ENCODE peak calls at places on chromosomes 5 and 9, in nine cellular contexts. One of them, this sample, is unnamed.

GRCh38 chr9:74557577-74557976 is 60.4 kb downstream of the RORB start:
- DNase-seq in HepG2: no peak
- DNase-seq in uterus: no peak
- DNase-seq in germinal center: no peak
- DNase-seq in T-helper 9 cell: no peak
- DNase-seq in EL: no peak
- DNase-seq in activated CD4-positive, alpha-beta T cell treated with anti-CD3 and anti-CD28 coated beads, Interleukin-2, amount 10 ng/mL, durations not matched to agents 7 days and 5 days: no peak
- DNase-seq in activated naive CD8-positive, alpha-beta T cell treated with anti-CD3 and anti-CD28 coated beads, Interleukin-2, amount 10 ng/mL, durations not matched to agents 7 days and 5 days: no peak
- DNase-seq in GM18507: no peak
- DNase-seq in this sample: no peak

GRCh38 chr5:80182802-80183645 is 72.8 kb downstream of the SERINC5 start:
- DNase-seq in HepG2: no peak
- DNase-seq in uterus: no peak
- DNase-seq in germinal center: no peak
- DNase-seq in T-helper 9 cell: no peak
- DNase-seq in EL: no peak
- DNase-seq in activated CD4-positive, alpha-beta T cell treated with anti-CD3 and anti-CD28 coated beads, Interleukin-2, amount 10 ng/mL, durations not matched to agents 7 days and 5 days: no peak
- DNase-seq in activated naive CD8-positive, alpha-beta T cell treated with anti-CD3 and anti-CD28 coated beads, Interleukin-2, amount 10 ng/mL, durations not matched to agents 7 days and 5 days: peak; percentile 42
- DNase-seq in GM18507: no peak
- DNase-seq in this sample: no peak

GRCh38 chr5:150582281-150582791 is 58.1 kb upstream of the SYNPO start:
- DNase-seq in HepG2: peak; percentile 62
- DNase-seq in uterus: peak; percentile 66
- DNase-seq in germinal center: no peak
- DNase-seq in T-helper 9 cell: no peak
- DNase-seq in EL: no peak
- DNase-seq in activated CD4-positive, alpha-beta T cell treated with anti-CD3 and anti-CD28 coated beads, Interleukin-2, amount 10 ng/mL, durations not matched to agents 7 days and 5 days: no peak
- DNase-seq in activated naive CD8-positive, alpha-beta T cell treated with anti-CD3 and anti-CD28 coated beads, Interleukin-2, amount 10 ng/mL, durations not matched to agents 7 days and 5 days: no peak
- DNase-seq in GM18507: no peak
- DNase-seq in this sample: no peak

GRCh38 chr5:130337179-130337888 is 433.1 kb downstream of the CHSY3 start:
- DNase-seq in HepG2: no peak
- DNase-seq in uterus: no peak
- DNase-seq in germinal center: no peak
- DNase-seq in T-helper 9 cell: no peak
- DNase-seq in EL: peak; percentile 56
- DNase-seq in activated CD4-positive, alpha-beta T cell treated with anti-CD3 and anti-CD28 coated beads, Interleukin-2, amount 10 ng/mL, durations not matched to agents 7 days and 5 days: no peak
- DNase-seq in activated naive CD8-positive, alpha-beta T cell treated with anti-CD3 and anti-CD28 coated beads, Interleukin-2, amount 10 ng/mL, durations not matched to agents 7 days and 5 days: no peak
- DNase-seq in GM18507: no peak
- DNase-seq in this sample: no peak

GRCh38 chr5:68007446-68007845 is 208.1 kb upstream of the PIK3R1 start:
- DNase-seq in HepG2: peak; percentile 2
- DNase-seq in uterus: peak; percentile 74
- DNase-seq in germinal center: no peak
- DNase-seq in T-helper 9 cell: no peak
- DNase-seq in EL: no peak
- DNase-seq in activated CD4-positive, alpha-beta T cell treated with anti-CD3 and anti-CD28 coated beads, Interleukin-2, amount 10 ng/mL, durations not matched to agents 7 days and 5 days: no peak
- DNase-seq in activated naive CD8-positive, alpha-beta T cell treated with anti-CD3 and anti-CD28 coated beads, Interleukin-2, amount 10 ng/mL, durations not matched to agents 7 days and 5 days: no peak
- DNase-seq in GM18507: no peak
- DNase-seq in this sample: no peak

GRCh38 chr5:17441351-17441750 is 56.7 kb upstream of the TAF11L2 start:
- DNase-seq in HepG2: no peak
- DNase-seq in uterus: no peak
- DNase-seq in germinal center: no peak
- DNase-seq in T-helper 9 cell: no peak
- DNase-seq in EL: peak; percentile 89
- DNase-seq in activated CD4-positive, alpha-beta T cell treated with anti-CD3 and anti-CD28 coated beads, Interleukin-2, amount 10 ng/mL, durations not matched to agents 7 days and 5 days: no peak
- DNase-seq in activated naive CD8-positive, alpha-beta T cell treated with anti-CD3 and anti-CD28 coated beads, Interleukin-2, amount 10 ng/mL, durations not matched to agents 7 days and 5 days: no peak
- DNase-seq in GM18507: no peak
- DNase-seq in this sample: no peak

GRCh38 chr5:107607656-107608368 is 62.9 kb downstream of the EFNA5 start:
- DNase-seq in HepG2: no peak
- DNase-seq in uterus: no peak
- DNase-seq in germinal center: no peak
- DNase-seq in T-helper 9 cell: no peak
- DNase-seq in EL: no peak
- DNase-seq in activated CD4-positive, alpha-beta T cell treated with anti-CD3 and anti-CD28 coated beads, Interleukin-2, amount 10 ng/mL, durations not matched to agents 7 days and 5 days: no peak
- DNase-seq in activated naive CD8-positive, alpha-beta T cell treated with anti-CD3 and anti-CD28 coated beads, Interleukin-2, amount 10 ng/mL, durations not matched to agents 7 days and 5 days: no peak
- DNase-seq in GM18507: no peak
- DNase-seq in this sample: no peak

GRCh38 chr5:79924936-79925893 is 65.8 kb downstream of the MTX3 start:
- DNase-seq in HepG2: no peak
- DNase-seq in uterus: no peak
- DNase-seq in germinal center: peak; percentile 5
- DNase-seq in T-helper 9 cell: no peak
- DNase-seq in EL: peak; percentile 18
- DNase-seq in activated CD4-positive, alpha-beta T cell treated with anti-CD3 and anti-CD28 coated beads, Interleukin-2, amount 10 ng/mL, durations not matched to agents 7 days and 5 days: peak; percentile 22
- DNase-seq in activated naive CD8-positive, alpha-beta T cell treated with anti-CD3 and anti-CD28 coated beads, Interleukin-2, amount 10 ng/mL, durations not matched to agents 7 days and 5 days: no peak
- DNase-seq in GM18507: no peak
- DNase-seq in this sample: no peak

GRCh38 chr9:133703571-133704399 is 34.4 kb downstream of the SARDH start:
- DNase-seq in HepG2: no peak
- DNase-seq in uterus: no peak
- DNase-seq in germinal center: no peak
- DNase-seq in T-helper 9 cell: no peak
- DNase-seq in EL: no peak
- DNase-seq in activated CD4-positive, alpha-beta T cell treated with anti-CD3 and anti-CD28 coated beads, Interleukin-2, amount 10 ng/mL, durations not matched to agents 7 days and 5 days: no peak
- DNase-seq in activated naive CD8-positive, alpha-beta T cell treated with anti-CD3 and anti-CD28 coated beads, Interleukin-2, amount 10 ng/mL, durations not matched to agents 7 days and 5 days: peak; percentile 28
- DNase-seq in GM18507: no peak
- DNase-seq in this sample: no peak

GRCh38 chr5:54881286-54882005 is 103.9 kb downstream of the ESM1 start:
- DNase-seq in HepG2: no peak
- DNase-seq in uterus: no peak
- DNase-seq in germinal center: no peak
- DNase-seq in T-helper 9 cell: no peak
- DNase-seq in EL: no peak
- DNase-seq in activated CD4-positive, alpha-beta T cell treated with anti-CD3 and anti-CD28 coated beads, Interleukin-2, amount 10 ng/mL, durations not matched to agents 7 days and 5 days: peak; percentile 25
- DNase-seq in activated naive CD8-positive, alpha-beta T cell treated with anti-CD3 and anti-CD28 coated beads, Interleukin-2, amount 10 ng/mL, durations not matched to agents 7 days and 5 days: no peak
- DNase-seq in GM18507: no peak
- DNase-seq in this sample: peak; percentile 25

GRCh38 chr9:125440411-125440810 is 178.8 kb downstream of the GAPVD1 start:
- DNase-seq in HepG2: no peak
- DNase-seq in uterus: no peak
- DNase-seq in germinal center: no peak
- DNase-seq in T-helper 9 cell: no peak
- DNase-seq in EL: no peak
- DNase-seq in activated CD4-positive, alpha-beta T cell treated with anti-CD3 and anti-CD28 coated beads, Interleukin-2, amount 10 ng/mL, durations not matched to agents 7 days and 5 days: no peak
- DNase-seq in activated naive CD8-positive, alpha-beta T cell treated with anti-CD3 and anti-CD28 coated beads, Interleukin-2, amount 10 ng/mL, durations not matched to agents 7 days and 5 days: no peak
- DNase-seq in GM18507: no peak
- DNase-seq in this sample: no peak